ENCODE peak calls at places on chromosomes 6 and 20, in eight cellular contexts. F is right lobe of liver, A is breast epithelium, S is stomach, T is tibial nerve, N is heart left ventricle, U is NB4, M is suprapubic skin. K is an unnamed sample.

GRCh38 chr6:57180596-57180995 is 8.5 kb downstream of the BAG2 start:
- DNase-seq in M (no peak), T (no peak), N (no peak), A (no peak), S (no peak), U (no peak), F (no peak), K (no peak)

GRCh38 chr20:59737816-59738215 is 133.5 kb downstream of the PHACTR3 start:
- DNase-seq in S (no peak), T (no peak), U (no peak), A (no peak), M (no peak), F (no peak), N (no peak), K (no peak)

GRCh38 chr20:740162-740561 is 28.1 kb downstream of the SLC52A3 start:
- DNase-seq in M (no peak), U (no peak), F (no peak), N (no peak), S (no peak), A (no peak), T (no peak), K (no peak)

GRCh38 chr6:143896096-143896880 is 32.0 kb downstream of the ZC2HC1B start:
- DNase-seq in N (no peak), U (peak), M (no peak), S (peak), T (no peak), A (no peak), F (no peak), K (no peak)

GRCh38 chr6:2959909-2960719 is 11.3 kb downstream of the SERPINB6 start:
- DNase-seq in N (no peak), T (no peak), S (no peak), M (no peak), U (no peak), A (no peak), F (no peak), K (no peak)

GRCh38 chr6:110548124-110548847 is 71.9 kb upstream of the SLC22A16 start:
- DNase-seq in F (no peak), A (no peak), T (no peak), M (no peak), N (no peak), U (no peak), S (no peak), K (no peak)

GRCh38 chr6:46741482-46741881 is 5.3 kb upstream of the ANKRD66 start:
- DNase-seq in M (no peak), F (no peak), T (no peak), U (no peak), N (no peak), A (no peak), S (no peak), K (no peak)

GRCh38 chr6:105769197-105769596 is 316.9 kb upstream of the PRDM1 start:
- DNase-seq in M (no peak), F (no peak), N (no peak), T (no peak), U (no peak), S (no peak), A (no peak), K (no peak)

GRCh38 chr6:131923356-131923755 is 27.8 kb downstream of the CCN2 start:
- DNase-seq in A (peak), F (no peak), T (peak), S (peak), M (no peak), U (peak), N (peak), K (peak)

DNA sequence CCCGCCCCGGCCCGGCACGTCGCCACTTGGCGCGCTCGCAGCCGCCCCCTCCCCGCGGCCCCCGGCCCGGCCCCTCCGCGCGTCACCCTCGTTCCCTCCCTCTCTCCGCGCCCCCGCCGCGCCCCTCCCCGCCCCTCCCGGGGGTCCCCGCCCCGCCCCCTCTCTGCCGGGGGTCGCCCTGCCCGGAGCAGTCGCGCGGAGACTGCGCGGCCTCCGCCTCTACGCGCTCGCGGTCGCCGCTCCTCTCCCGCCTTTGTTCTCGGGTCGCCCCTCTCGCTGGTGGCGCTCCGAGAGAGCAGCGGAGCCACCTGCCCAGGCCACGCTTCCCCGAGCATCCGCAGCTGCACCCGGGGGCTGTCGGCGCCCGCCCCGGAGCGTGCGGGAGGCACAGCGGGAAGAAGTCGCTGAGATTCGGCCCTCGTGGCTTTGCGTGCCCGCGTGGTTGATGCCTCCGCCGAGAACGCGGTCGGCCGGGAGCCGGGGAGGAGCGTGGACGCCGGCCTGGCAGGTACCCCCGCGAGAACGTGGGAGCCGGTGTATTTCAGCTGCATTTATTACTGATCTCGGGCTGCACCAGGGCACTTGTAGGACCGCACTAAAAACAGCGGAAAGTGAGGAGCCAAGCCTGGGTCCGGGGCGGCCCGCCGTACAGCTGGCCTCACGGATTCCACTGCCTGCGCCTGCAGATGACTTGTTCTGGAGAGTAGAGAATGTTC is 412 bp upstream of the PHF10 start:
- DNase-seq in M (peak), F (peak), U (peak), N (peak), S (peak), A (no peak), T (peak), K (peak)
- TF ChIP-seq POLR2A in M (no peak), F (peak), U (peak), N (no peak), S (no peak), A (no peak), T (peak), K (no peak)

GRCh38 chr6:157867155-157867559 is 44.1 kb downstream of the SNX9 start:
- DNase-seq in S (no peak), F (no peak), U (no peak), T (peak), A (no peak), N (no peak), M (no peak), K (peak)

GRCh38 chr6:157867981-157868380 is 44.9 kb downstream of the SNX9 start:
- DNase-seq in U (no peak), S (no peak), M (no peak), N (no peak), F (no peak), T (no peak), A (no peak), K (no peak)

GRCh38 chr6:157869673-157870302 is 46.7 kb downstream of the SNX9 start:
- DNase-seq in S (no peak), A (no peak), N (no peak), T (no peak), F (no peak), U (no peak), M (no peak), K (no peak)

GRCh38 chr6:157865249-157865648 is 42.2 kb downstream of the SNX9 start:
- DNase-seq in S (no peak), U (no peak), N (no peak), M (no peak), F (no peak), T (no peak), A (no peak), K (no peak)

DNA sequence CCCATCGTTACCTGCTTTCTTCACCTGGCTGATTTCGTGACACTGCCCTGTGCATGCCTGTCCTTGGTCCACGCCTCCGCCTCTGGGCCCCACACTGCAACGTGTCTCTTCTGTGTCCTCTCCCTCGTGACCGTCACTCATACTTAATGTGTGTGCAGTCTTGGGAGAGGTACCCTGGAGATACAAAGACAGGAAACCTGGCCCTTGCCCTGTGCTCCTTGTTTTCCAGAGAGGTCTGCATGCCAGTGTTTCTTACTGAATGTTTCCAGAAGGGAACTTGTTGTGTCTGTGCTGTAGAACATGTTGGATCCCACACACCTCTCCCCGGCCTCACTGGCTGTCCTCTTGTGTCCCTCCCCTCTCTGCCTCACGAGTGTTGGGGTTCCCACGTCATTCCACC is 45.8 kb downstream of the SNX9 start:
- DNase-seq in T (no peak), S (no peak), U (no peak), A (no peak), M (no peak), N (no peak), F (no peak), K (no peak)
- TF ChIP-seq POLR2A in T (no peak), S (no peak), U (no peak), A (no peak), M (no peak), N (no peak), F (no peak), K (no peak)

DNA sequence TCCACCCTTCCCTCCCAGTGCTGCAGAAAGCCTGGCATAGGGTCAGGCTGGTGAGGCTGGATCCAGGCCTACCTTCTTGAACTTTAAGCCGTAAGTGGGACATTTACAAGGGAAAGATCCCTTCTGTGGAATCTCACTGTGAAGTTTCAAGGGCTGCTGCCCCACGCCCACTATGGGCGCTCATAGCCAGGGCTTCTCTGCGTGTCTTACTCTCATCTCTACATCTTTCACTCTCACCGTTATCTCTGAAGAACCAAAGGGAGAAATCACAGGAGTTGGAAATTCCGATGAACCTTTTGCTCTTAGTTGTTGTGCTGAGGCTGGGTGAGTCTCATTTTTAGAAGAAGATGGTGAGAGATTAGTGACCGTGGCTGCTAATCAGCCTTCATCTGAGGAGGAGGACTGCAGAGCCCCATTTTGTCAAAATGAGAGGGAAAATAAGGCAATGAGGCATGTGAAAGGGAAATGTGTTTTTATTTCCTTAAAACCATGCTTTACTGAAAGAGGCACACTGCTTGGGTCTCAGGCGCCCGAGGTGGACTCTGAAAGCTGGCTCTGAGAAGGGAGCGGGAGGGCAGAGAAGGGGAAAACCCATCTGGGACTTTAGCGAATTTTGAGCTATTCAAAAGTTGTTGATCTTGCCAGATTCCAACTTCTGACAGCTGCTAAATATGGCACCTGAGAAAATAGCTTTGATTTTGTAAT is 301.5 kb downstream of the CLIC5 start:
- DNase-seq in F (no peak), N (no peak), T (no peak), S (no peak), U (no peak), M (no peak), A (no peak), K (no peak)
- TF ChIP-seq POLR2A in F (no peak), N (no peak), T (no peak), S (no peak), U (no peak), M (no peak), A (no peak), K (no peak)

GRCh38 chr6:166627039-166627874 is at the start of gene RPS6KA2:
- DNase-seq in M (peak), F (peak), A (peak), S (peak), N (peak), T (peak), U (peak), K (peak)
- TF ChIP-seq POLR2A in M (peak), F (peak), A (peak), S (peak), N (peak), T (peak), U (no peak), K (peak)

K was measured in erythroblast.